ENCODE peak calls at places on chromosomes 13 and 19, in five cellular contexts. One of them, this sample, is unnamed. For H3K36me3, the result is how much of the 10 kb centered on the place peaks cover.

GRCh38 chr13:84896128-84896527 is 903.1 kb downstream of the SLITRK6 start:
- DNase-seq in heart left ventricle: no peak
- DNase-seq in spleen: no peak
- DNase-seq in CD4-positive, alpha-beta memory T cell: peak
- DNase-seq in brain microvascular endothelial cell: peak
- DNase-seq in this sample: no peak

GRCh38 chr13:114095486-114095885 is 36.9 kb downstream of the RASA3 start:
- DNase-seq in heart left ventricle: peak
- DNase-seq in spleen: no peak
- DNase-seq in CD4-positive, alpha-beta memory T cell: no peak
- DNase-seq in brain microvascular endothelial cell: no peak
- DNase-seq in this sample: no peak

GRCh38 chr13:112784811-112785418 is 95.1 kb downstream of the ATP11A start:
- DNase-seq in heart left ventricle: no peak
- DNase-seq in spleen: no peak
- DNase-seq in CD4-positive, alpha-beta memory T cell: no peak
- DNase-seq in brain microvascular endothelial cell: no peak
- DNase-seq in this sample: no peak

GRCh38 chr13:41520699-41521630 is 63.6 kb downstream of the RGCC start:
- DNase-seq in heart left ventricle: no peak
- DNase-seq in spleen: no peak
- DNase-seq in CD4-positive, alpha-beta memory T cell: no peak
- DNase-seq in brain microvascular endothelial cell: no peak
- DNase-seq in this sample: no peak

GRCh38 chr19:47693903-47694302 is 19.3 kb upstream of the EHD2 start:
- DNase-seq in heart left ventricle: no peak
- DNase-seq in spleen: no peak
- DNase-seq in CD4-positive, alpha-beta memory T cell: no peak
- DNase-seq in brain microvascular endothelial cell: no peak
- DNase-seq in this sample: no peak

GRCh38 chr19:31963741-31964140 is 381.7 kb upstream of the ZNF507 start:
- DNase-seq in heart left ventricle: no peak
- DNase-seq in spleen: no peak
- DNase-seq in CD4-positive, alpha-beta memory T cell: no peak
- DNase-seq in brain microvascular endothelial cell: no peak
- DNase-seq in this sample: no peak

GRCh38 chr13:60213236-60213746 is 49.6 kb upstream of the DIAPH3 start:
- DNase-seq in heart left ventricle: no peak
- DNase-seq in spleen: no peak
- DNase-seq in CD4-positive, alpha-beta memory T cell: no peak
- DNase-seq in brain microvascular endothelial cell: no peak
- DNase-seq in this sample: no peak

GRCh38 chr13:31263346-31263745 is 63.6 kb downstream of the B3GLCT start:
- DNase-seq in heart left ventricle: no peak
- DNase-seq in spleen: no peak
- DNase-seq in CD4-positive, alpha-beta memory T cell: no peak
- DNase-seq in brain microvascular endothelial cell: no peak
- DNase-seq in this sample: no peak

GRCh38 chr13:46388846-46389245 is 1.8 kb upstream of the RUBCNL start:
- DNase-seq in heart left ventricle: no peak
- DNase-seq in spleen: no peak
- DNase-seq in CD4-positive, alpha-beta memory T cell: no peak
- DNase-seq in brain microvascular endothelial cell: no peak
- DNase-seq in this sample: no peak

GRCh38 chr19:35609881-35610353 is 2.6 kb upstream of the HAUS5 start:
- DNase-seq in heart left ventricle: no peak
- DNase-seq in spleen: peak
- DNase-seq in CD4-positive, alpha-beta memory T cell: peak
- DNase-seq in brain microvascular endothelial cell: no peak
- DNase-seq in this sample: no peak

GRCh38 chr13:108213946-108214345 is 1.4 kb downstream of the LIG4 start:
- DNase-seq in heart left ventricle: no peak
- DNase-seq in spleen: no peak
- DNase-seq in CD4-positive, alpha-beta memory T cell: no peak
- DNase-seq in brain microvascular endothelial cell: no peak
- DNase-seq in this sample: no peak

GRCh38 chr19:46205183-46205984 is 24.2 kb upstream of the IGFL1 start:
- DNase-seq in heart left ventricle: no peak
- DNase-seq in spleen: no peak
- DNase-seq in CD4-positive, alpha-beta memory T cell: no peak
- DNase-seq in brain microvascular endothelial cell: no peak
- DNase-seq in this sample: no peak

GRCh38 chr19:8145969-8146368 is 3.4 kb downstream of the FBN3 start:
- DNase-seq in heart left ventricle: no peak
- DNase-seq in spleen: no peak
- DNase-seq in CD4-positive, alpha-beta memory T cell: no peak
- DNase-seq in brain microvascular endothelial cell: no peak
- DNase-seq in this sample: no peak

GRCh38 chr13:47175172-47175806 is 278.4 kb upstream of the HTR2A start:
- DNase-seq in heart left ventricle: no peak
- DNase-seq in spleen: no peak
- DNase-seq in CD4-positive, alpha-beta memory T cell: no peak
- DNase-seq in brain microvascular endothelial cell: peak
- DNase-seq in this sample: no peak

GRCh38 chr19:44582581-44583265 is 30.6 kb upstream of the IGSF23 start:
- DNase-seq in heart left ventricle: no peak
- DNase-seq in spleen: no peak
- DNase-seq in CD4-positive, alpha-beta memory T cell: no peak
- DNase-seq in brain microvascular endothelial cell: no peak
- DNase-seq in this sample: no peak

GRCh38 chr19:7737215-7737614 is 5.3 kb upstream of the CLEC4G start:
- DNase-seq in heart left ventricle: no peak
- DNase-seq in spleen: no peak
- DNase-seq in CD4-positive, alpha-beta memory T cell: no peak
- DNase-seq in brain microvascular endothelial cell: no peak
- DNase-seq in this sample: no peak

GRCh38 chr13:73496711-73497110 is 437.9 kb downstream of the KLF5 start:
- DNase-seq in heart left ventricle: no peak
- DNase-seq in spleen: no peak
- DNase-seq in CD4-positive, alpha-beta memory T cell: no peak
- DNase-seq in brain microvascular endothelial cell: no peak
- DNase-seq in this sample: no peak

DNA sequence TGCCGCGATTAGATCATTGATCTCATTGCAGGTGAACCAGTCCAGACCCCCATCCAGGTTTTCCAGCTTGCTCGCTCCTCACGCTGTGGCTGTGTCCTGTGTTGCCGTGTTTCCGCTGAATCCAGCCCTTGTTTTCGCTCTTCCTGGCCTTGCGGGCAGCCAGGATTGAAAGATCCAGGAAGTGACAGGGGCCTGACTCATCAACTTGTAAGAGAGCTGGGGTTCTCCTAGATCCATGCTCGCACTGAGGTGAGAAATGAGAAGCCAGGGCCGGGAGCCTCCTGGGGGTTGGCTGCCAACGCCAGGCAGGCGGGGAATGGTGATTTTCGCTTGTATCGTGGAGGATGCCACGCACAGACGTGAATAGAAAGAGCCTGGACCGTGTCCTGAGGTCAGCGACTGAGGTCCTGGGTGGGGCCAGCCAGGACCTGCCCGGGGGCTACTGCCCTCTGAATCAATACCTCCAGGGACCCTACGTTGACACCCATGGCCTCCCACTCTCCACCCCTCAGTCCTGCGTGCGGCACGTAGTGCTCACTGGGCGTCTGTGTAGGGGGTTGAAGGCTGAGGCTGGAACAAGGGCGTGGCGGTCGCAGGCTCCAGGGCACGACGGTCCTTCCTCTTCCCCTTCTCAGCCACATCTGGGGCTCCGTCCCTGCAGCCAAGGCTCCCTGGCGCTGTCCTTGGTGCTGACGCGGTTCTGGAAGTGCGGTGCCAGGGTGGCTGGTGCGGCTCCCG is 7.3 kb upstream of the PTPRH start:
- DNase-seq in heart left ventricle: peak
- DNase-seq in spleen: peak
- DNase-seq in CD4-positive, alpha-beta memory T cell: peak
- DNase-seq in brain microvascular endothelial cell: peak
- DNase-seq in this sample: no peak
- H3K4me3 ChIP-seq in heart left ventricle: peak
- H3K4me3 ChIP-seq in spleen: peak
- H3K4me3 ChIP-seq in CD4-positive, alpha-beta memory T cell: no peak
- H3K4me3 ChIP-seq in brain microvascular endothelial cell: peak
- H3K4me3 ChIP-seq in this sample: no peak

GRCh38 chr19:2853015-2853606 is 11.8 kb downstream of the ZNF555 start:
- DNase-seq in heart left ventricle: no peak
- DNase-seq in spleen: no peak
- DNase-seq in CD4-positive, alpha-beta memory T cell: no peak
- DNase-seq in brain microvascular endothelial cell: no peak
- DNase-seq in this sample: no peak

GRCh38 chr19:2856457-2857055 is 10.6 kb upstream of the ZNF556 start:
- DNase-seq in heart left ventricle: no peak
- DNase-seq in spleen: no peak
- DNase-seq in CD4-positive, alpha-beta memory T cell: peak
- DNase-seq in brain microvascular endothelial cell: no peak
- DNase-seq in this sample: peak

GRCh38 chr19:2854849-2855248 is 12.3 kb upstream of the ZNF556 start:
- DNase-seq in heart left ventricle: no peak
- DNase-seq in spleen: no peak
- DNase-seq in CD4-positive, alpha-beta memory T cell: no peak
- DNase-seq in brain microvascular endothelial cell: no peak
- DNase-seq in this sample: no peak

GRCh38 chr19:2850256-2850925 is 9.1 kb downstream of the ZNF555 start:
- DNase-seq in heart left ventricle: no peak
- DNase-seq in spleen: no peak
- DNase-seq in CD4-positive, alpha-beta memory T cell: no peak
- DNase-seq in brain microvascular endothelial cell: no peak
- DNase-seq in this sample: no peak

GRCh38 chr19:2852598-2852997 is 11.3 kb downstream of the ZNF555 start:
- DNase-seq in heart left ventricle: no peak
- DNase-seq in spleen: no peak
- DNase-seq in CD4-positive, alpha-beta memory T cell: no peak
- DNase-seq in brain microvascular endothelial cell: no peak
- DNase-seq in this sample: no peak
- H3K36me3 ChIP-seq in heart left ventricle: under half
- H3K36me3 ChIP-seq in spleen: under half
- H3K36me3 ChIP-seq in CD4-positive, alpha-beta memory T cell: under half
- H3K36me3 ChIP-seq in brain microvascular endothelial cell: under half
- H3K36me3 ChIP-seq in this sample: under half

DNA sequence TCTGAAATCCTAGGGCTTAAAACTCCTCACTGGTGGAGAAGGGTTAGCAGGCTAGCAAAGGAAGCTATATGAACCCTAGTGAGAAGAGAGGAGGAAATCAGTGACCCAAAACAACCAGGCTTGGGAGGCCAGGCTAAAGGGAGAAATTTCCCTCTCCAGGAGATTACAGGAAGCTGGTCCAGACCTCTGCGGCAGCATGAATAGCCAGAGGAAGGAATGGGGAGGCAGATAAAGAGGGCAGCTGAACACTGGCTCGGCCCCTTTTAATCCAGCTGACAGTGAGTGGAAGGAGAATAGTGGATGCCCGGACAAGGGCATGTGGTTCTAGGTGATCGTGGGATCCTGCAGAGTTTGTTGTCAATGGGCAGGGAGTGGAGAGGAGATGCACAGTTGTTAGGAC is 130.6 kb downstream of the COG6 start:
- DNase-seq in heart left ventricle: no peak
- DNase-seq in spleen: no peak
- DNase-seq in CD4-positive, alpha-beta memory T cell: no peak
- DNase-seq in brain microvascular endothelial cell: no peak
- DNase-seq in this sample: no peak
- H3K4me3 ChIP-seq in heart left ventricle: no peak
- H3K4me3 ChIP-seq in spleen: no peak
- H3K4me3 ChIP-seq in CD4-positive, alpha-beta memory T cell: no peak
- H3K4me3 ChIP-seq in brain microvascular endothelial cell: no peak
- H3K4me3 ChIP-seq in this sample: no peak

GRCh38 chr19:37951816-37952210 is 44.8 kb downstream of the SIPA1L3 start:
- DNase-seq in heart left ventricle: no peak
- DNase-seq in spleen: no peak
- DNase-seq in CD4-positive, alpha-beta memory T cell: no peak
- DNase-seq in brain microvascular endothelial cell: no peak
- DNase-seq in this sample: no peak
- H3K36me3 ChIP-seq in heart left ventricle: under half
- H3K36me3 ChIP-seq in spleen: under half
- H3K36me3 ChIP-seq in CD4-positive, alpha-beta memory T cell: under half
- H3K36me3 ChIP-seq in brain microvascular endothelial cell: under half
- H3K36me3 ChIP-seq in this sample: under half

DNA sequence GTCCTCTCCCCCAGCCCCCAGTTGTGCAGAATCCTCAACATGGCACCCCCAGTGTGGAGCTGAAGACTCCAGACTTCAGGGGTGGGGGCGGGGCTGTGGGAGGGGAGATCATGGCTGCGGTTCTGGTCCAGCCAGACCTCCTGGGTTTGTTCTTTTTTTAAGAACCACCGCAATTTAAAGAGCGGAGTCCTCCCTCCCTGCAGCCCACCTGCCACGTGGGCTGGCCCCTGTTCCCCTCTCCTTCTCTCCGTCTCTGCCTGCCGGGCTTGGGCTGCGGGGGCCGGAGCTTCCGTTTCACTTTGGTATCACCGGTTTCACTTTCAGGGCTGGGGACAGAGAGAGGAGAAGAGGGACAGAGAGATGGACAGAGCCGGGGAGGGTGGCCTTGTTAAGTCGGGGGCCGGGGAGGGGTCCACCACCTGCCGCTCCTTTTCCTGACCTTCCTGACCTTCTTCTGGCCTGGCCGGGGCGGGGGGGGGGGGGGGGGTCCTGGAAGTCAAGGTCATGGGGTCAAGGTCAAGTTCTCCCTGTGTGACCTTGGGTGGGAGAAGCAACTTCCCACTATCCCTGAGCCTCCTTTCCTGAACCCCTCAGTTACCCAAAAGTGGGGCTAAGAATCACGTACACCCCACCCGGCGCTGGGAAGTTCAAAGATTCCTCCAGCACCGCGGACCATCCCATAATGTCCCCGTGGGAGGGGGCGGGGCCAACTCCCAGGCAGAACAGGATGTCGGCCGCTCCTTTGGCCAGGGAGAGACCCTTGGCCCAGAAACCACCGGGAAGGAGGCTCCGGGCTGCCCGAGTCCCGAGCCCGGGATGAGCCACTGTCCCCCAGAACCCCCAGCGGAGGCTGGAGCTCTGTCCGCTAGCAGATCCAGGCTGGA is 11.3 kb upstream of the ZBTB7A start:
- DNase-seq in heart left ventricle: peak
- DNase-seq in spleen: peak
- DNase-seq in CD4-positive, alpha-beta memory T cell: no peak
- DNase-seq in brain microvascular endothelial cell: no peak
- DNase-seq in this sample: peak
- H3K4me3 ChIP-seq in heart left ventricle: peak
- H3K4me3 ChIP-seq in spleen: peak
- H3K4me3 ChIP-seq in CD4-positive, alpha-beta memory T cell: peak
- H3K4me3 ChIP-seq in brain microvascular endothelial cell: peak
- H3K4me3 ChIP-seq in this sample: peak

DNA sequence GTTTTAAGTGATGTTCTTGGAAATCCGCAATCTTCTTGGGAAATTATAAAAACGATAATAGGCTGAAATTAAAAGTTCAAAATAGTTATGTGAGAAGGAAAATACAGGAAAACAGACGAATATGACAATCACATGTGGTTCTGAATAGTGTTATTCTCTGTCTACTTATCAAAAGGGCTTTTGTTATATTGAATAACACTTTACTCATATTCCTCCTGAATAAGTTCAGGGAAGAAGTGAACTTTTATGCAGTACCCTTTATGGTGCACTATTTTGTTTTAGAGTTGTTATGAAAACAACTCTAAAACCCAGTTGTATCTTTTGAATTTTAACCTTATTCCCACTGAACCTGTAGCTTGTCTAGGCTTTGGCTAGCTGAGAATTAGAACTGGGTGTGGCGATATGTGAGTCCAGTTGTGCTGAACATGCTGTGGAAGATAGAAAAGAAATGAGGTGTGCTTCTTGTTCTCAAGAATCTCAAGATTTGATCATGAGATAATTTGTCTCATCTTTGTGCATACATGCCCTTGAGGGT is 384.4 kb downstream of the LMO7 start:
- DNase-seq in heart left ventricle: no peak
- DNase-seq in spleen: no peak
- DNase-seq in CD4-positive, alpha-beta memory T cell: no peak
- DNase-seq in brain microvascular endothelial cell: no peak
- DNase-seq in this sample: no peak
- H3K36me3 ChIP-seq in heart left ventricle: under half
- H3K36me3 ChIP-seq in spleen: under half
- H3K36me3 ChIP-seq in CD4-positive, alpha-beta memory T cell: under half
- H3K36me3 ChIP-seq in brain microvascular endothelial cell: under half
- H3K36me3 ChIP-seq in this sample: under half

This sample was measured in CD4-positive, CD25-positive, alpha-beta regulatory T cell.